ENCODE peak calls at places on chromosome 17, in seven cellular contexts. Q, F, X, Z, M, A and H are unnamed samples. For H3K36me3, the result is how much of the 10 kb centered on the place peaks cover.

GRCh38 chr17:31798205-31798724 is 60.8 kb downstream of the COPRS start:
- DNase-seq in Q (no peak), F (no peak), X (no peak), Z (no peak), M (no peak), A (no peak), H (no peak)

GRCh38 chr17:44967907-44968224 is 237 bp downstream of the C1QL1 start:
- DNase-seq in Q (no peak), F (no peak), X (no peak), Z (no peak), M (no peak), A (no peak), H (no peak)

GRCh38 chr17:46092996-46093395 is 93.9 kb downstream of the STH start:
- DNase-seq in Q (no peak), F (no peak), X (no peak), Z (no peak), M (no peak), A (no peak), H (no peak)

GRCh38 chr17:74873036-74873873 is 461 bp upstream of the FDXR start:
- DNase-seq in Q (peak), F (peak), X (peak), Z (peak), M (peak), A (peak), H (peak)

GRCh38 chr17:13919818-13920217 is 149.5 kb upstream of the COX10 start:
- DNase-seq in Q (no peak), F (no peak), X (no peak), Z (no peak), M (no peak), A (no peak), H (no peak)

GRCh38 chr17:19867654-19868395 is at the start of gene ULK2:
- DNase-seq in Q (peak), F (peak), X (peak), Z (peak), M (peak), A (peak), H (peak)

GRCh38 chr17:6591599-6592158 is 35.3 kb upstream of the PITPNM3 start:
- DNase-seq in Q (peak), F (no peak), X (no peak), Z (no peak), M (no peak), A (no peak), H (no peak)

GRCh38 chr17:38815576-38816193 is 9.4 kb downstream of the CWC25 start:
- DNase-seq in Q (peak), F (no peak), X (no peak), Z (no peak), M (no peak), A (no peak), H (no peak)

GRCh38 chr17:35743911-35744328 is 9.1 kb downstream of the GAS2L2 start:
- DNase-seq in Q (no peak), F (no peak), X (no peak), Z (no peak), M (no peak), A (no peak), H (peak)

GRCh38 chr17:40340327-40340726 is 24.2 kb downstream of the GJD3 start:
- DNase-seq in Q (no peak), F (no peak), X (no peak), Z (no peak), M (no peak), A (no peak), H (no peak)

GRCh38 chr17:6162216-6162615 is 92.0 kb downstream of the WSCD1 start:
- DNase-seq in Q (no peak), F (no peak), X (no peak), Z (no peak), M (no peak), A (no peak), H (no peak)

GRCh38 chr17:69501591-69502468 is 87.3 kb downstream of the MAP2K6 start:
- DNase-seq in Q (peak), F (peak), X (peak), Z (no peak), M (peak), A (peak), H (peak)

GRCh38 chr17:7001562-7001961 is 5.7 kb downstream of the ALOX12 start:
- DNase-seq in Q (no peak), F (no peak), X (no peak), Z (no peak), M (no peak), A (no peak), H (no peak)

GRCh38 chr17:66577041-66577440 is 257.9 kb upstream of the CACNG5 start:
- DNase-seq in Q (no peak), F (no peak), X (no peak), Z (no peak), M (no peak), A (no peak), H (no peak)

GRCh38 chr17:11986939-11987329 is 10.3 kb downstream of the ZNF18 start:
- DNase-seq in Q (peak), F (no peak), X (no peak), Z (no peak), M (no peak), A (no peak), H (no peak)

GRCh38 chr17:71117461-71117860 is 948.1 kb downstream of the KCNJ2 start:
- DNase-seq in Q (peak), F (no peak), X (no peak), Z (no peak), M (no peak), A (no peak), H (no peak)

GRCh38 chr17:37024181-37024637 is 75.5 kb downstream of the AATF start:
- DNase-seq in Q (peak), F (no peak), X (no peak), Z (no peak), M (no peak), A (no peak), H (no peak)

GRCh38 chr17:15947331-15947730 is 2.4 kb downstream of the ADORA2B start:
- DNase-seq in Q (no peak), F (no peak), X (no peak), Z (no peak), M (no peak), A (no peak), H (peak)

GRCh38 chr17:42286411-42287295 is 1.6 kb upstream of the STAT5A start:
- DNase-seq in Q (no peak), F (no peak), X (no peak), Z (peak), M (no peak), A (peak), H (no peak)

GRCh38 chr17:78568051-78568450 is 9.1 kb downstream of the DNAH17 start:
- DNase-seq in Q (no peak), F (no peak), X (no peak), Z (no peak), M (no peak), A (no peak), H (no peak)

GRCh38 chr17:42276359-42276608 is at the start of gene STAT5B:
- DNase-seq in Q (peak), F (peak), X (peak), Z (peak), M (peak), A (peak), H (peak)

GRCh38 chr17:31379796-31380195 is 11.7 kb upstream of the RAB11FIP4 start:
- DNase-seq in Q (no peak), F (no peak), X (no peak), Z (no peak), M (no peak), A (no peak), H (no peak)

GRCh38 chr17:35046740-35047283 is 16.7 kb downstream of the RFFL start:
- DNase-seq in Q (peak), F (no peak), X (no peak), Z (no peak), M (no peak), A (no peak), H (peak)

GRCh38 chr17:866568-867087 is 84.5 kb downstream of the MRM3 start:
- DNase-seq in Q (no peak), F (no peak), X (no peak), Z (no peak), M (peak), A (no peak), H (no peak)

GRCh38 chr17:59451706-59452105 is 113.7 kb upstream of the DHX40 start:
- DNase-seq in Q (peak), F (no peak), X (no peak), Z (no peak), M (no peak), A (no peak), H (peak)

GRCh38 chr17:32912218-32912897 is 15.6 kb upstream of the TMEM98 start:
- DNase-seq in Q (peak), F (peak), X (peak), Z (peak), M (peak), A (peak), H (peak)

GRCh38 chr17:17784599-17785264 is 52.1 kb downstream of the SREBF1 start:
- DNase-seq in Q (no peak), F (no peak), X (no peak), Z (no peak), M (no peak), A (no peak), H (peak)

GRCh38 chr17:55624789-55625433 is 97.8 kb downstream of the TMEM100 start:
- DNase-seq in Q (no peak), F (no peak), X (no peak), Z (no peak), M (no peak), A (no peak), H (no peak)

GRCh38 chr17:77828749-77829539 is 129.6 kb upstream of the TNRC6C start:
- DNase-seq in Q (no peak), F (no peak), X (no peak), Z (no peak), M (no peak), A (peak), H (no peak)

GRCh38 chr17:40819528-40820125 is 2.8 kb downstream of the KRT10 start:
- DNase-seq in Q (peak), F (peak), X (no peak), Z (no peak), M (no peak), A (no peak), H (no peak)

GRCh38 chr17:74877592-74878543 is 5.1 kb upstream of the FDXR start:
- DNase-seq in Q (no peak), F (no peak), X (no peak), Z (no peak), M (no peak), A (no peak), H (no peak)

GRCh38 chr17:54888254-54888653 is 12.4 kb upstream of the TOM1L1 start:
- DNase-seq in Q (no peak), F (no peak), X (no peak), Z (no peak), M (no peak), A (no peak), H (no peak)

GRCh38 chr17:57354669-57355068 is 98.3 kb downstream of the MSI2 start:
- DNase-seq in Q (no peak), F (no peak), X (no peak), Z (no peak), M (no peak), A (no peak), H (no peak)

GRCh38 chr17:41682611-41683010 is 6.1 kb upstream of the EIF1 start:
- DNase-seq in Q (no peak), F (no peak), X (no peak), Z (no peak), M (no peak), A (no peak), H (no peak)

GRCh38 chr17:29495011-29495410 is 71.8 kb downstream of the ABHD15 start:
- DNase-seq in Q (peak), F (no peak), X (no peak), Z (no peak), M (no peak), A (no peak), H (no peak)

GRCh38 chr17:31291820-31292219 is 5.2 kb downstream of the OMG start:
- DNase-seq in Q (no peak), F (no peak), X (no peak), Z (no peak), M (no peak), A (no peak), H (no peak)

GRCh38 chr17:77834170-77835115 is 124.1 kb upstream of the TNRC6C start:
- DNase-seq in Q (peak), F (peak), X (no peak), Z (peak), M (no peak), A (peak), H (peak)

GRCh38 chr17:20992987-20993862 is 49.6 kb downstream of the USP22 start:
- DNase-seq in Q (peak), F (peak), X (peak), Z (peak), M (peak), A (peak), H (peak)

GRCh38 chr17:18181358-18181757 is 2.3 kb upstream of the ALKBH5 start:
- DNase-seq in Q (peak), F (no peak), X (no peak), Z (no peak), M (no peak), A (no peak), H (peak)

GRCh38 chr17:43722269-43722619 is 36.3 kb downstream of the SOST start:
- DNase-seq in Q (no peak), F (no peak), X (no peak), Z (no peak), M (no peak), A (no peak), H (no peak)

DNA sequence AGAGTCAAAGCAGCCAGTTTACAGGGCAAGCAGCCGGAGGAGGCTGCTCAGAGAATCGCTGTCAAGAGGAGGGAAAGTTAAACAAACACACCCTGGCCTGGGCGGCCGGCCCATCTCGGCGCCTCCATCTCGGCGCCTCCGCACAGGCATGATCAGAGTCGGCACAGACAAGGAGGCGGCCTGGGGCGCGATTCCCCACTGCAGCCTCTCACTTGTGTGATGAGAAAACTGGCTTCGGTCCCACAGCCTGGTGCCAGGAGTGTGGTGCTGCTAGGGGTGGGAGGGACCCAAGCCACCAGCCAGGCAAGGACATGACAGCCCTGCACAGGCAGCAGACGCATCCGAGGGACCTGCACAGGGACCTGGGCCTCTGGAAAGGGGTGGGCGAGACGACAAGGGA is 17.7 kb downstream of the SLC38A10 start:
- DNase-seq in Q (no peak), F (peak), X (no peak), Z (peak), M (peak), A (no peak), H (no peak)
- H3K36me3 ChIP-seq in Q (under half), F (half or more), X (under half), Z (half or more), M (under half), A (half or more), H (under half)

DNA sequence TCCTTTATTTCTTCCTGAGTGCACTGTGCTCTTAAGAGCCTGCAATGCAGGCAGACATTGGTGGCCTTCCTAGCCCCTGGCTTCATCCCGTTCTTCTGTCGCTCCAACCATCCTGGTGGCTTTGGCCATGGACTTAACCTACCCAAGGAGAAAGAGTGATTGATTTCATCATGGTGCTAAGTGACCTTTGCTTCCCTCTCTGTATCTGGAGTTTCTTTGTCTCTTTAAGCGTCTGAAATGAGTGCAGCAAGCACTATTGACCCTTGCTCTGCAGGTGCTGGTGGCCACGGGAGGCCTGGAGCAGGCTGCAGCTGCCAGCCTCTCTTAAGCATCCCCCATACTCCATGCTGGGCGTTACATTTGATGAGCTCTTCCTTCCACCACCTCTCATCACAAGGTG is 60.5 kb downstream of the RAP1GAP2 start:
- DNase-seq in Q (no peak), F (no peak), X (no peak), Z (no peak), M (no peak), A (no peak), H (no peak)
- H3K4me3 ChIP-seq in Q (no peak), F (no peak), X (no peak), Z (no peak), M (no peak), A (no peak), H (no peak)

GRCh38 chr17:9941305-9941704 is 36.2 kb upstream of the RCVRN start:
- DNase-seq in Q (no peak), F (no peak), X (no peak), Z (peak), M (no peak), A (no peak), H (no peak)

GRCh38 chr17:9938764-9939163 is 33.7 kb upstream of the RCVRN start:
- DNase-seq in Q (no peak), F (no peak), X (no peak), Z (no peak), M (no peak), A (no peak), H (no peak)

GRCh38 chr17:9943343-9943742 is 38.3 kb upstream of the RCVRN start:
- DNase-seq in Q (no peak), F (no peak), X (no peak), Z (no peak), M (no peak), A (no peak), H (no peak)

GRCh38 chr17:9940826-9941225 is 35.8 kb upstream of the RCVRN start:
- DNase-seq in Q (no peak), F (no peak), X (no peak), Z (peak), M (no peak), A (no peak), H (no peak)

GRCh38 chr17:9942885-9943284 is 37.8 kb upstream of the RCVRN start:
- DNase-seq in Q (no peak), F (no peak), X (no peak), Z (no peak), M (no peak), A (no peak), H (no peak)
- H3K36me3 ChIP-seq in Q (under half), F (half or more), X (under half), Z (half or more), M (under half), A (under half), H (under half)

GRCh38 chr17:47252766-47253512 is 688 bp upstream of the ITGB3 start:
- DNase-seq in Q (no peak), F (no peak), X (no peak), Z (no peak), M (no peak), A (peak), H (no peak)
- H3K4me3 ChIP-seq in Q (peak), F (peak), X (no peak), Z (peak), M (peak), A (peak), H (peak)

GRCh38 chr17:4179071-4179470 is 36.1 kb downstream of the CYB5D2 start:
- DNase-seq in Q (no peak), F (no peak), X (no peak), Z (no peak), M (no peak), A (no peak), H (no peak)
- H3K36me3 ChIP-seq in Q (half or more), F (half or more), X (under half), Z (half or more), M (under half), A (half or more), H (under half)

GRCh38 chr17:72976971-72977767 is 115.3 kb downstream of the SLC39A11 start:
- DNase-seq in Q (peak), F (peak), X (peak), Z (peak), M (no peak), A (peak), H (peak)
- H3K4me3 ChIP-seq in Q (no peak), F (no peak), X (no peak), Z (no peak), M (no peak), A (peak), H (no peak)

DNA sequence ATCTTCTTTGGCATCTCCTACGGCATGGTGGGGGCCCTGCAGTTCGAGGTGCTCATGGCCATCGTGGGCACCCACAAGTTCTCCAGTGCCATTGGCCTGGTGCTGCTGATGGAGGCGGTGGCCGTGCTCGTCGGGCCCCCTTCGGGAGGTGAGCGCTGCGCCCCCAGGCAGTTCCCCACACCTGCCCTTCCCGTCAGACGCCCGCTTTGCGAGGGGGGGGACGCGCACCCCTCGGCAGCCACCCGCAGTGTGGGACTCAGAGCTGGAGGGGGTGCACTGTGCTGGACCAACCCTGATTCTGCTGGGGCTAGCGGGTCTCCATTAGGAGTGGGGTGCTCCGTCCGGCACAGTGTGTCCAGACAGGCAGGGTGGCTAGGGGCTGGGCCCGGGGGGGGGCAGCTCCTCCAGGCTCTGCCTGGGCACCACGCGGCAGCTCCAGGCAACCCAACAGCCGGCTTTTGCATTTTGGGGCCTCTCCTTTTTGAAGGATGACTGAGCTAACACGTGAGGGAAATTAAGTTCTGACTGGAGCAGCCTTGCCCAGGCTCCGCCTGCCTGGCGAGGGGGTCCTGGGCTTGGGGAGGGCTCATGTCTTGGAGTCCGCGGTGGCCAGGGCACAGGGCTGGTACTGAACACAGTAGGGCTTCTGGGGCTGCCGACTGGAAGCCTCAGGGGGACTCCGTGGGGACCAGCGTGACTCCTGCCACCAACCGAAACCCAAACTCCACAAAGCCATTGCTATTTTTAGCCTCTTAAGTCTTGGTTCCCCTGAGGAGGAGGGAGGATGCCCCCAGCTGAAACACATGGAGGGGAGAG is 9.1 kb downstream of the SLC16A3 start:
- DNase-seq in Q (no peak), F (no peak), X (peak), Z (peak), M (no peak), A (peak), H (no peak)
- H3K36me3 ChIP-seq in Q (under half), F (half or more), X (under half), Z (under half), M (under half), A (under half), H (half or more)

GRCh38 chr17:28385037-28385797 is 13.7 kb downstream of the SARM1 start:
- DNase-seq in Q (no peak), F (no peak), X (peak), Z (no peak), M (no peak), A (no peak), H (no peak)
- H3K4me3 ChIP-seq in Q (no peak), F (peak), X (peak), Z (peak), M (peak), A (peak), H (no peak)